ENCODE peak calls at places on chromosomes 13 and 19, in four cellular contexts. H, V, X and N are unnamed samples.

GRCh38 chr19:16585808-16586476 is 13.7 kb upstream of the SLC35E1 start:
- DNase-seq in X (no peak), V (peak), H (no peak), N (peak)

GRCh38 chr19:43699506-43700367 is 16.1 kb upstream of the IRGC start:
- DNase-seq in H (peak), V (no peak), X (peak), N (no peak)

GRCh38 chr13:49171358-49171757 is 48.8 kb upstream of the MLNR start:
- DNase-seq in X (no peak), V (no peak), H (no peak), N (no peak)

GRCh38 chr19:17684256-17684655 is 3.9 kb downstream of the UNC13A start:
- DNase-seq in X (no peak), V (no peak), H (no peak), N (no peak)

GRCh38 chr19:2902590-2903218 is 2.0 kb downstream of the ZNF57 start:
- DNase-seq in X (no peak), H (no peak), V (no peak), N (no peak)

GRCh38 chr19:13096968-13097330 is 5.7 kb downstream of the LYL1 start:
- DNase-seq in H (no peak), X (no peak), V (no peak), N (peak)

GRCh38 chr19:4012975-4013634 is 5.6 kb downstream of the PIAS4 start:
- DNase-seq in H (no peak), V (no peak), X (no peak), N (no peak)

GRCh38 chr13:53089951-53090350 is 61.3 kb downstream of the OLFM4 start:
- DNase-seq in H (no peak), V (no peak), X (no peak), N (no peak)

GRCh38 chr19:591099-591958 is 1.6 kb downstream of the HCN2 start:
- DNase-seq in H (no peak), V (no peak), X (peak), N (no peak)

GRCh38 chr19:1736280-1736679 is 17.0 kb upstream of the ONECUT3 start:
- DNase-seq in X (no peak), H (no peak), V (no peak), N (no peak)

GRCh38 chr13:26328326-26328725 is 74.4 kb downstream of the CDK8 start:
- DNase-seq in X (no peak), H (no peak), V (no peak), N (no peak)

GRCh38 chr13:46317120-46317519 is 69.9 kb downstream of the RUBCNL start:
- DNase-seq in X (no peak), H (peak), V (no peak), N (no peak)

GRCh38 chr19:34692541-34692940 is 15.1 kb downstream of the ZNF302 start:
- DNase-seq in V (no peak), X (no peak), H (no peak), N (no peak)

GRCh38 chr13:60759499-60759898 is 362.5 kb downstream of the TDRD3 start:
- DNase-seq in X (peak), H (no peak), V (no peak), N (no peak)

GRCh38 chr19:19488041-19488874 is 27.1 kb downstream of the TSSK6 start:
- DNase-seq in H (no peak), V (no peak), X (no peak), N (no peak)

GRCh38 chr13:65966991-65967451 is 1263.1 kb downstream of the PCDH9 start:
- DNase-seq in X (no peak), H (peak), V (peak), N (peak)

GRCh38 chr13:113653264-113654174 is 4.5 kb downstream of the ATP4B start:
- DNase-seq in X (no peak), H (no peak), V (no peak), N (no peak)

GRCh38 chr13:102289606-102290005 is 112.2 kb downstream of the FGF14 start:
- DNase-seq in V (no peak), H (no peak), X (no peak), N (no peak)

GRCh38 chr13:32314968-32315254 is 252 bp downstream of the ZAR1L start:
- DNase-seq in H (peak), X (peak), V (peak), N (peak)

GRCh38 chr13:105817011-105817410 is 718.5 kb downstream of the EFNB2 start:
- DNase-seq in H (no peak), V (no peak), X (no peak), N (no peak)

GRCh38 chr13:26621731-26622401 is 64.4 kb downstream of the WASF3 start:
- DNase-seq in H (no peak), V (no peak), X (no peak), N (no peak)

GRCh38 chr13:97855570-97855970 is 97.9 kb upstream of the IPO5 start:
- DNase-seq in H (peak), X (peak), V (peak), N (peak)

GRCh38 chr13:105778196-105778595 is 757.3 kb downstream of the EFNB2 start:
- DNase-seq in X (no peak), V (no peak), H (peak), N (no peak)

GRCh38 chr19:4396949-4397783 is 3.2 kb downstream of the SH3GL1 start:
- DNase-seq in H (no peak), X (no peak), V (no peak), N (no peak)

GRCh38 chr13:112444001-112444311 is 67.8 kb downstream of the SPACA7 start:
- DNase-seq in H (peak), X (peak), V (peak), N (peak)

GRCh38 chr19:38265213-38265861 is 964 bp downstream of the SPINT2 start:
- DNase-seq in H (no peak), X (no peak), V (peak), N (no peak)

GRCh38 chr13:113029487-113030258 is 60.7 kb downstream of the MCF2L start:
- DNase-seq in V (peak), H (no peak), X (peak), N (peak)

GRCh38 chr13:43085545-43085944 is 62.2 kb downstream of the DNAJC15 start:
- DNase-seq in V (peak), H (peak), X (no peak), N (peak)

GRCh38 chr13:95603887-95604533 is 40.5 kb downstream of the DZIP1 start:
- DNase-seq in H (peak), X (no peak), V (no peak), N (no peak)

GRCh38 chr19:44684892-44685847 is 13.8 kb upstream of the CEACAM16 start:
- DNase-seq in H (peak), X (peak), V (no peak), N (no peak)

GRCh38 chr13:29991343-29991742 is 140.9 kb upstream of the UBL3 start:
- DNase-seq in V (no peak), H (peak), X (no peak), N (no peak)

GRCh38 chr13:37695200-37695599 is 96.6 kb upstream of the POSTN start:
- DNase-seq in X (no peak), V (no peak), H (no peak), N (no peak)

GRCh38 chr13:105948143-105948542 is 587.3 kb downstream of the EFNB2 start:
- DNase-seq in V (no peak), X (no peak), H (no peak), N (no peak)

GRCh38 chr13:28040977-28041376 is 52.5 kb upstream of the URAD start:
- DNase-seq in V (no peak), X (no peak), H (no peak), N (no peak)

GRCh38 chr19:869245-870177 is 10.0 kb downstream of the CFD start:
- DNase-seq in X (no peak), V (no peak), H (peak), N (no peak)

GRCh38 chr19:31232871-31233270 is 116.4 kb downstream of the TSHZ3 start:
- DNase-seq in X (no peak), V (no peak), H (peak), N (no peak)

GRCh38 chr13:48594080-48594815 is 59.5 kb upstream of the CYSLTR2 start:
- DNase-seq in X (no peak), V (no peak), H (no peak), N (peak)

GRCh38 chr19:23203841-23204344 is 46.3 kb downstream of the ZNF724 start:
- DNase-seq in H (no peak), V (no peak), X (no peak), N (no peak)
- H3K27ac ChIP-seq in H (no peak), V (no peak), X (no peak), N (no peak)

DNA sequence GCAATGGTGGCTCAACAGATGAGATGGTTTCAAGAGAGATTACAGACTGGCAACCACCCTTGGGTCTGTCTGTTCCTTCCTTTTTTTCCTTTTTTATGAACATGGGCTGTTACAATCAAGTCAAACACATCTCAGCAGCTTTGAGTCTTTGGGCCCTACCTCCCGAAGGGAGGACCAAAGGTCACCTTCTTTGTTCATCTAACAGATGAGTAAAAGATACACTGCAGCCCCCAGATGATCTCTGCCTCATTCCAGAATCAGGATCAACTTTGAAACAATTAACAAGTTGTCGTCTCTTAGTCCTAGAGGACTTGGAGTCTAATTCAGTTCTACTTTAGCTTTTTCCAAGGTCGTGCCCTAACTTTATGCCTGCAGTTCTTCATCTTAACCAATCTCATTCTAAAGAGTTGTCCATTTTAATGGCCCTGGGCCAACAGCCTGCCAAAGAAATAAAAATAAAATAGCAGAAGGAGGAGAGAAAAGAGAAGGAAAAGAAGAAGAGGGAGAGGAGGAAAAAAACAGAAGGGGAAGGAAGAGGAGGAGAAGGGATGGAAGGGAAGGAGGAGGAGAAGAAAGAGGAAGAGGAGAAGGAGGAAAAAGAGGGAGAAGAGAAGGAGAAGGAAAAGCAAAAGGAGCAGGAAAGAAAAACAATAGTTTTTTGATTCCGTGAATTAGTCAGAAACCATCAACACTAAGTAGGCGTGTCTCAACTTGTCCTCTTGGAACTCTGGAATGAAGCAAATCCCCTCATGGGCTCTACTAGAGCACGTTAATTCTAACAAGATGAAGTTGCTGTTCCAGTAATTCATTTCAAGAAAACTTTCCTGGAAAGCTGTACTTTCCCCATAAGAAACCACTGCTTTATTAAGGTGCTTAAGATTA is 281.2 kb downstream of the FOXO1 start:
- DNase-seq in H (no peak), V (no peak), X (no peak), N (no peak)
- H2AFZ ChIP-seq in H (no peak), V (no peak), X (peak), N (no peak)

DNA sequence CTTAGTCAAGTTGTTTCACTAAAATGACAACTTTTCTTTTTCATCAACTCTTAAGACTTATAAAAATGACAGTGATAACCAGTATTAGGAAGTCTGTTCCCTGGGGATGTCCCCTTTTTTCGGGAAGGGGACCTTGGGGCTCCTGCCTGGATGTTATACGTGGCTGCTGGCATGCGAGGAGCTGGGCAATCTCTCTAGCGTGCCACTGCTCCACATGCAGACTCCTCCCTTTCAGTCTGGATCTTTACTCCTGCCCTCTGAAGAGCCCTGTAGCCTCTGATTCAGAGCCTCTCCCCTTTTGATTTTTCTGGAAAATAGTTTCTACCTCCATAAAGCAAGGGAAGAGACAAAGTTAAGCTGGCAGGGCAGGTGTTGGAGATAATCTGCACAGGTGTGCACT is 19.5 kb upstream of the GTF2F2 start:
- DNase-seq in V (no peak), X (no peak), H (no peak), N (no peak)
- H3K27ac ChIP-seq in V (no peak), X (peak), H (no peak), N (no peak)

GRCh38 chr19:10107817-10108367 is 1.7 kb downstream of the PPAN start:
- DNase-seq in X (no peak), H (no peak), V (no peak), N (no peak)

GRCh38 chr19:10104665-10105221 is 1.4 kb upstream of the PPAN start:
- DNase-seq in V (peak), H (no peak), X (no peak), N (peak)

GRCh38 chr19:10105241-10106099 is 692 bp upstream of the PPAN start:
- DNase-seq in H (no peak), X (no peak), V (peak), N (no peak)

GRCh38 chr19:10107254-10107653 is 1.1 kb downstream of the PPAN start:
- DNase-seq in X (no peak), H (no peak), V (no peak), N (no peak)

GRCh38 chr19:10106100-10106936 is at the start of gene PPAN:
- DNase-seq in H (peak), V (peak), X (peak), N (peak)
- H2AFZ ChIP-seq in H (peak), V (peak), X (peak), N (peak)

GRCh38 chr19:32458500-32459123 is 53.0 kb downstream of the DPY19L3 start:
- DNase-seq in X (no peak), V (no peak), H (no peak), N (no peak)

GRCh38 chr19:32460476-32460875 is 54.9 kb downstream of the DPY19L3 start:
- DNase-seq in H (no peak), V (no peak), X (no peak), N (no peak)

GRCh38 chr19:32456406-32456805 is 50.8 kb downstream of the DPY19L3 start:
- DNase-seq in H (no peak), X (no peak), V (no peak), N (no peak)

GRCh38 chr19:32459199-32459865 is 53.8 kb downstream of the DPY19L3 start:
- DNase-seq in X (no peak), H (no peak), V (no peak), N (no peak)

GRCh38 chr19:32457540-32457939 is 52.0 kb downstream of the DPY19L3 start:
- DNase-seq in X (no peak), V (no peak), H (no peak), N (no peak)
- H3K27ac ChIP-seq in X (no peak), V (no peak), H (no peak), N (peak)

DNA sequence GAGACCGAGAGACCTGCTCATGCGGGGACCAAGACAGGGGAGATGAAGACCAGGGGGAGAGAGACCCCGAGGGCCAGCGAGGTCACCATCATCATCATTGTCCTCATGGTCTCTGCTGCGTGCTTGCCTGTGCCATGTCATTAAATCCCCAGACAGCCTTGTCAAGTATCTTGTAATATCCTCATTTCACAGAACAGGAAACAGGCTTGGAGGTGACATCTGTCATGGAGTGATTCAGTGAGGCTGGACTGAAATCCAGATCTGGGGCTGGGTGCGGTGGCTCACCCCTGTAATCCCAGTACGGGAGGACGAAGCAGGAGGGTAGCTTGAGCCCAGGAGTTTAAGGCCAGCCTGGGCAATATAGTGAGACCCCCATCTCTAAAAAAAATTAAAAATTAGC is 5.9 kb upstream of the NANOS2 start:
- DNase-seq in V (no peak), H (no peak), X (no peak), N (no peak)
- H2AFZ ChIP-seq in V (no peak), H (no peak), X (peak), N (no peak)

DNA sequence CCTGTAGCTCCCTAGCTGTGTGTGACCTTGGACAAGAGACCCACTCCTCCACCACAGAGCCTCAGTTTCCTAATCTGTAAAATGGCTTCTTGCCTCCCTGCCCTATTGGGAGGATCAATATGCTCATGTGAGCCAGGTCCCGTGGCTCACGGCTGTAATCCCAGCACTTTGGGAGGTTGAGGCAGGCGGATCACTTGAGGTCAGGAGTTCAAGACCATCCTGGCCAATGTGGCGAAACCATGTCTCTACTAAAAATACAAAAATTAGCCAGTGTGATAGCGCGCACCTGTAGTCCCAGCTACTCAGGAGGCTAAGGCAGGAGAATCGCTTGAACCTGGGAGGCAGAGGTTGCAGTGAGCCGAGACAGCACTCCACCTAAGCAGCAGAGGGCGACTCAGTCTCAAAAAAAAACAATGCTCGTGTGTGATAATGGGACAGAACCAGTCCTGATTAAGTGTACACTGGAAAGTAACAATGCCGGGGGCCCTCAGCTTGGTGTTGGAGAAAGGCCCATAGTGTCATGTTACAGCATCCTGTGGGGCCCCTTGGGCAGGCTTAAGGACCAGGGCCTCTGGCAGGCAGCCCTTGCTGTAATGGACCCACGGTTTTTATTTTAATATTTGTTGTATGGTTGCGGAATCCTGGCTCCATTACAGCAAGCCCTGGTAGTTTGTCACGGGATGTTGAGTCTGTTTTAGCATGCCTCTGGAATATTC is 6.8 kb downstream of the RPS11 start:
- DNase-seq in V (peak), H (peak), X (no peak), N (peak)
- H3K27ac ChIP-seq in V (no peak), H (no peak), X (no peak), N (no peak)

GRCh38 chr19:14115761-14116160 is 1.8 kb downstream of the PRKACA start:
- DNase-seq in V (no peak), X (no peak), H (no peak), N (peak)

GRCh38 chr19:14116918-14117578 is 514 bp downstream of the PRKACA start:
- DNase-seq in X (no peak), H (no peak), V (peak), N (peak)

GRCh38 chr19:14114854-14115253 is 2.7 kb downstream of the PRKACA start:
- DNase-seq in H (no peak), X (no peak), V (peak), N (peak)

GRCh38 chr19:14117668-14118164 is at the start of gene PRKACA:
- DNase-seq in X (peak), V (peak), H (peak), N (peak)

DNA sequence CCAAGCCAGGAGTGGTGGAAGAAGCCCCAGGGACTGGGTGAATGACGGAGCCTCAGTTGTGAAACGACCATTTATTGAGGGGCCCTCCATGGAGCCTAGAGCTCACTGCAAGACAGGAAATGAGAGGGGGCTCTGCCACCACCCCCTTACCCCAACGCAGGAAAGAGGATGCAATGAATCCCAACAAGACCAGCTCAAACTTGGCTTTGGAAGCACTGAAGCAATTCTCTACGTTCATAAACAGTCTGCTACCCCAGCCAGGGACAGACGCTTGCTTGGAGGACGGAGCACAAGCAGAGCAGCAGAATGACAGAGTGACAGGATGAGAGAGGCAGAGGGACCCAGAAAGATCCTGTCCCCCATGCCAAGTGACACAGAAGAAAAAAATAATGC is 1.0 kb downstream of the PRKACA start:
- DNase-seq in H (no peak), V (no peak), X (no peak), N (peak)
- H2AFZ ChIP-seq in H (no peak), V (no peak), X (no peak), N (no peak)